ENCODE peak calls at places on chromosomes 2 and 18, in ten cellular contexts. B is mammary epithelial cell, Z is PC-3, F is left ventricle myocardium inferior, I is fibroblast of lung, Y is right atrium auricular region, L is SK-N-SH, Q is tibial nerve, H is stomach, T is HCT116. V is an unnamed sample. For H3K27me3 and H3K9me3, the result is how much of the 10 kb centered on the place peaks cover.

GRCh38 chr2:151716721-151717120 is 17.6 kb downstream of the NEB start:
- DNase-seq in B (no peak), T (no peak), Y (no peak), F (no peak), Z (no peak), H (no peak), L (no peak), I (peak), Q (no peak), V (no peak)

GRCh38 chr2:129761569-129762021 is 217.9 kb upstream of the RAB6C start:
- DNase-seq in Y (no peak), T (no peak), Q (no peak), L (no peak), B (no peak), Z (no peak), H (peak), I (no peak), F (no peak), V (no peak)

GRCh38 chr2:231413921-231414476 is 18.5 kb downstream of the B3GNT7 start:
- DNase-seq in F (no peak), Q (no peak), Y (no peak), Z (no peak), L (no peak), I (no peak), H (no peak), T (no peak), B (no peak), V (peak)

GRCh38 chr2:100755441-100755840 is 64.5 kb upstream of the NPAS2 start:
- DNase-seq in Y (no peak), Z (peak), T (no peak), H (no peak), B (peak), L (no peak), F (no peak), Q (no peak), I (peak), V (no peak)

GRCh38 chr2:105521176-105521575 is 122.3 kb upstream of the FHL2 start:
- DNase-seq in L (peak), F (no peak), T (no peak), Y (no peak), I (no peak), H (no peak), Z (peak), B (no peak), Q (no peak), V (no peak)

GRCh38 chr18:67733094-67733493 is 216.6 kb upstream of the DSEL start:
- DNase-seq in T (no peak), H (no peak), L (no peak), Z (peak), I (peak), B (peak), Q (no peak), F (no peak), Y (no peak), V (no peak)

GRCh38 chr2:19796036-19796703 is 105.6 kb downstream of the TTC32 start:
- DNase-seq in I (peak), Q (no peak), T (no peak), F (no peak), L (no peak), Z (no peak), B (peak), H (no peak), Y (no peak), V (no peak)

GRCh38 chr2:156346731-156347130 is 14.2 kb upstream of the NR4A2 start:
- DNase-seq in Q (no peak), B (peak), Y (no peak), F (no peak), I (no peak), L (no peak), Z (peak), T (no peak), H (no peak), V (no peak)

GRCh38 chr2:136255648-136256461 is 137.9 kb upstream of the CXCR4 start:
- DNase-seq in Q (no peak), I (no peak), T (no peak), H (no peak), B (no peak), F (no peak), L (no peak), Z (no peak), Y (no peak), V (no peak)

GRCh38 chr2:8661736-8662135 is 20.1 kb upstream of the ID2 start:
- DNase-seq in L (no peak), B (no peak), F (no peak), I (peak), Q (no peak), Y (peak), T (no peak), Z (no peak), H (no peak), V (no peak)

GRCh38 chr2:164739966-164740365 is 101.7 kb downstream of the COBLL1 start:
- DNase-seq in B (peak), H (no peak), Y (no peak), T (no peak), Z (peak), F (no peak), I (peak), L (no peak), Q (no peak), V (no peak)

GRCh38 chr2:64186698-64187605 is 42.7 kb upstream of the PELI1 start:
- DNase-seq in F (no peak), I (no peak), H (no peak), Z (no peak), B (no peak), Y (no peak), Q (no peak), L (no peak), T (no peak), V (no peak)

GRCh38 chr2:145412155-145412554 is 892.2 kb upstream of the ZEB2 start:
- DNase-seq in Z (no peak), F (no peak), I (no peak), H (no peak), T (no peak), L (no peak), Q (no peak), B (no peak), Y (no peak), V (no peak)

GRCh38 chr2:158837645-158838044 is 42.5 kb downstream of the DAPL1 start:
- DNase-seq in I (peak), Z (no peak), F (no peak), T (no peak), Y (no peak), H (no peak), Q (no peak), B (no peak), L (no peak), V (no peak)

GRCh38 chr2:215022418-215022817 is 116.0 kb downstream of the ABCA12 start:
- DNase-seq in I (peak), Y (no peak), Q (no peak), H (no peak), L (no peak), F (no peak), B (peak), T (no peak), Z (peak), V (no peak)

GRCh38 chr18:3036108-3036507 is 23.2 kb upstream of the LPIN2 start:
- DNase-seq in Y (no peak), T (no peak), F (no peak), I (no peak), Z (no peak), L (no peak), H (no peak), Q (no peak), B (peak), V (no peak)

GRCh38 chr2:160200921-160201320 is 849 bp upstream of the ITGB6 start:
- DNase-seq in L (no peak), H (no peak), Q (no peak), Z (no peak), B (no peak), Y (no peak), T (no peak), I (no peak), F (no peak), V (no peak)

GRCh38 chr2:222477962-222478608 is 53.7 kb downstream of the SGPP2 start:
- DNase-seq in Z (no peak), I (no peak), Y (no peak), L (no peak), H (no peak), Q (no peak), B (no peak), T (no peak), F (no peak), V (no peak)

GRCh38 chr2:176134978-176135575 is 5.6 kb downstream of the HOXD8 start:
- DNase-seq in H (no peak), Y (no peak), Z (peak), L (no peak), I (no peak), F (no peak), Q (no peak), T (no peak), B (no peak), V (no peak)
- H3K27me3 ChIP-seq in H (half or more), Y (under half), Z (under half), L (under half), I (half or more), F (half or more), Q (half or more), T (under half), B (half or more), V (under half)

GRCh38 chr18:75206637-75207297 is 2.2 kb downstream of the PTGR3 start:
- DNase-seq in B (no peak), Q (no peak), F (no peak), Z (no peak), I (no peak), T (no peak), H (no peak), Y (no peak), L (no peak), V (no peak)

GRCh38 chr18:75207298-75208054 is 1.5 kb downstream of the PTGR3 start:
- DNase-seq in B (peak), L (no peak), Y (no peak), Q (no peak), I (peak), T (no peak), H (no peak), Z (peak), F (no peak), V (peak)

GRCh38 chr18:75204262-75204977 is 4.5 kb downstream of the PTGR3 start:
- DNase-seq in T (no peak), Z (no peak), H (no peak), Q (no peak), Y (no peak), L (peak), I (peak), F (peak), B (no peak), V (no peak)

GRCh38 chr18:75204978-75205759 is 3.8 kb downstream of the PTGR3 start:
- DNase-seq in T (no peak), Z (no peak), F (no peak), H (no peak), I (no peak), Y (no peak), Q (no peak), L (no peak), B (no peak), V (no peak)

DNA sequence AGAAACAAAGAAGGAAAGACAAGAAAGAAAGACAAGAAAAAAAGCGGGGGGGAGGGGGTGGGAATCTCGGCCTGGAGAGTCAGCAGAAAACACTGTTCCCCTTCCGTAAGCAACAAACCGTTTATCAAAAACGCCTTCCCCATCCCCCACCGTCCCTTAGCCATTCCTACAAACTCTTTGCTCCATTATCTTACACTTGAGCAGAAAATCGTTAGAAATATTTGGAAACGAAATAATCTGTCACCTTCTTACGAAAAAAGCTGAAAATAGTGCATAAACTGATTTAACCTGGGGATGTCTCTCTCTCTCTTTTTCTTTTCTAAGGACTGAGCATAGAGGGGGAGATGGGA is 3.2 kb downstream of the PTGR3 start:
- DNase-seq in Q (peak), F (no peak), B (no peak), I (no peak), Y (no peak), H (no peak), L (no peak), T (no peak), Z (no peak), V (peak)
- H3K4me3 ChIP-seq in Q (peak), F (peak), B (no peak), I (peak), Y (no peak), H (peak), L (no peak), T (no peak), Z (no peak), V (peak)

GRCh38 chr2:4552099-4552498 is 848.7 kb downstream of the DCDC2C start:
- DNase-seq in I (no peak), L (no peak), F (no peak), T (no peak), Q (no peak), Z (no peak), Y (no peak), B (no peak), H (no peak), V (no peak)
- H3K9me3 ChIP-seq in I (under half), L (under half), F (under half), T (under half), Q (under half), Z (under half), Y (under half), B (under half), H (under half), V (under half)

DNA sequence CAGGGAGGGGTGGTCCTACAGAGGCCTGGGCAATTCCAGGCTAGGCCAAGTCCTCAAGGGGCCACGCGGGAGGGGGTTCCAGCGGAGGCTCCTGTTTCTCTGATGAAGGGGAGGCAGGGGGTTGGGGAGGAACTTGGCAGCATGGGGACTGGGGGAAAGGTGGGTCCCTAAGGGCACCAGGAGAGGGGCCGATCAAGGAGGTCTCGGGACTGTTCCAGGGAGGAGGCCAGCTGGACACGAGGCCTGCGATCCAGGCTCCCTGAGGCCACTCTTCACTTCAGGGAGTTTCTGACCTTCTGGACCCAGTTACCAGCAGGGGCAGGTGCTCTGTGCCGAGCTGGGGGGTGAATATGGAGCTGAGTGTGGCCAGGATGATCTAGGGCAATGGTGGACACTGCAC is 71.5 kb downstream of the ASB1 start:
- DNase-seq in T (no peak), Q (no peak), F (no peak), I (no peak), B (no peak), H (peak), Z (no peak), Y (no peak), L (no peak), V (no peak)
- H3K27me3 ChIP-seq in T (under half), Q (under half), F (under half), I (under half), B (under half), H (under half), Z (under half), Y (under half), L (under half), V (under half)